ENCODE peak calls at places on chromosome 7, in six cellular contexts. K is heart left ventricle, T is suprapubic skin, A is stomach, F is tibial nerve, W is uterus. X is an unnamed sample.
A peak's percentile ranks its signal among the peaks of the same experiment; 100 is the strongest.

GRCh38 chr7:57404343-57404966 is 45.5 kb upstream of the ZNF716 start:
- DNase-seq in T (peak; percentile 64), F (no peak), W (peak; percentile 70), K (peak; percentile 74), A (no peak), X (peak; percentile 27)

GRCh38 chr7:44275829-44276570 is 49.4 kb downstream of the CAMK2B start:
- DNase-seq in W (no peak), F (no peak), T (no peak), A (no peak), K (no peak), X (no peak)

GRCh38 chr7:1811850-1812692 is 142.0 kb downstream of the ELFN1 start:
- DNase-seq in W (no peak), A (peak; percentile 28), F (no peak), T (no peak), K (no peak), X (no peak)

GRCh38 chr7:109136893-109137292 is 567.2 kb downstream of the DNAJB9 start:
- DNase-seq in A (no peak), F (no peak), K (no peak), W (no peak), T (no peak), X (no peak)

GRCh38 chr7:84469034-84469433 is 274.4 kb upstream of the SEMA3A start:
- DNase-seq in W (no peak), F (no peak), A (no peak), T (no peak), K (no peak), X (no peak)

GRCh38 chr7:47672267-47672920 is 90.5 kb upstream of the TNS3 start:
- DNase-seq in A (no peak), F (no peak), W (no peak), K (no peak), T (no peak), X (no peak)

GRCh38 chr7:64869121-64869725 is 33.9 kb upstream of the ZNF273 start:
- DNase-seq in T (no peak), A (peak; percentile 10), K (no peak), F (peak; percentile 1), W (no peak), X (no peak)

GRCh38 chr7:47581442-47581820 is 480 bp downstream of the TNS3 start:
- DNase-seq in W (no peak), T (no peak), F (no peak), A (peak; percentile 49), K (no peak), X (no peak)

GRCh38 chr7:102994567-102994966 is 80.0 kb downstream of the FBXL13 start:
- DNase-seq in K (no peak), F (no peak), T (no peak), A (no peak), W (no peak), X (no peak)

GRCh38 chr7:2096692-2097380 is 135.9 kb downstream of the MAD1L1 start:
- DNase-seq in W (no peak), A (no peak), T (no peak), K (no peak), F (no peak), X (no peak)

GRCh38 chr7:44891372-44891771 is 6.0 kb upstream of the PURB start:
- DNase-seq in W (no peak), F (no peak), K (no peak), A (no peak), T (no peak), X (no peak)

GRCh38 chr7:80060218-80060806 is 74.3 kb upstream of the GNAI1 start:
- DNase-seq in W (no peak), T (no peak), K (no peak), A (no peak), F (no peak), X (no peak)

GRCh38 chr7:6273380-6273837 is 985 bp upstream of the CYTH3 start:
- DNase-seq in F (no peak), T (no peak), K (no peak), A (no peak), W (peak; percentile 40), X (no peak)

GRCh38 chr7:134514106-134514505 is 13.3 kb upstream of the AKR1B10 start:
- DNase-seq in F (no peak), T (no peak), W (no peak), K (no peak), A (no peak), X (no peak)

GRCh38 chr7:18866359-18867036 is 250.9 kb downstream of the TWIST1 start:
- DNase-seq in F (peak; percentile 96), A (no peak), K (peak; percentile 77), T (peak; percentile 89), W (peak; percentile 54), X (peak; percentile 33)

GRCh38 chr7:98418636-98419315 is 17.9 kb upstream of the BAIAP2L1 start:
- DNase-seq in A (peak; percentile 84), F (no peak), K (no peak), T (no peak), W (no peak), X (no peak)

GRCh38 chr7:42480304-42480665 is 243.3 kb upstream of the GLI3 start:
- DNase-seq in F (peak; percentile 62), T (no peak), K (no peak), A (no peak), W (no peak), X (no peak)

GRCh38 chr7:93332172-93332571 is 100.0 kb downstream of the VPS50 start:
- DNase-seq in T (no peak), K (no peak), A (no peak), W (no peak), F (no peak), X (no peak)

GRCh38 chr7:127940365-127941160 is 90.7 kb downstream of the LRRC4 start:
- DNase-seq in T (no peak), W (no peak), K (no peak), A (no peak), F (no peak), X (no peak)

GRCh38 chr7:140003913-140004382 is 58.8 kb downstream of the PARP12 start:
- DNase-seq in A (peak; percentile 43), K (no peak), W (no peak), F (peak; percentile 52), T (no peak), X (no peak)

GRCh38 chr7:142563470-142563869 is 185.8 kb upstream of the PRSS1 start:
- DNase-seq in W (no peak), A (no peak), K (no peak), F (no peak), T (no peak), X (no peak)

GRCh38 chr7:124152859-124153692 is 120.2 kb upstream of the TMEM229A start:
- DNase-seq in F (no peak), A (no peak), W (no peak), T (no peak), K (no peak), X (no peak)

GRCh38 chr7:121078701-121079227 is 90.3 kb downstream of the CPED1 start:
- DNase-seq in K (no peak), W (no peak), T (no peak), A (no peak), F (no peak), X (no peak)
- H3K4me1 ChIP-seq in K (peaks cover 24% of the 10 kb centered on the region), W (peaks cover 10% of the 10 kb centered on the region), T (no peaks in the 10 kb centered on the region), A (no peaks in the 10 kb centered on the region), F (no peaks in the 10 kb centered on the region), X (no peaks in the 10 kb centered on the region)

DNA sequence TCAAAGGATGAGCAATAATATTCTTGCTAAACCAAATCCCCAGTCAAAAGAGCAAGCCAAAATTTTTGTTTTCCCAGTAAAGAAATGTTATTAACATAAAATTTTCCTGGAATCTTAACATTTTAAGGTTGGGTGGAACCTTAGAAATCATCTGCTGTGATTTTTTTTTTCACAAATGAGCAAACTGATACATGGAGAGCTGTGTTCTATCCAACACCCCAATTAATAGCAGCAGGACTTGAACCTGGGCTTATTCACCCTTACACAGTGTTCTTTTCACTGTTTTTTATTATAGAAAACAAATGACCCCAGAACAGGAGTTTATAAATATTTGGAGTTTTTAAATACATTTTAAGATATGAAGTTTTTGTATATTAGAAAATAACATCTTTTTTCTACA is 185.3 kb upstream of the VIPR2 start:
- DNase-seq in T (no peak), K (no peak), A (no peak), W (no peak), F (no peak), X (no peak)
- H3K9me3 ChIP-seq in T (peaks cover 6% of the 10 kb centered on the region), K (peaks cover 29% of the 10 kb centered on the region), A (peaks cover 34% of the 10 kb centered on the region), W (peaks cover 11% of the 10 kb centered on the region), F (no peaks in the 10 kb centered on the region), X (peaks cover 23% of the 10 kb centered on the region)

DNA sequence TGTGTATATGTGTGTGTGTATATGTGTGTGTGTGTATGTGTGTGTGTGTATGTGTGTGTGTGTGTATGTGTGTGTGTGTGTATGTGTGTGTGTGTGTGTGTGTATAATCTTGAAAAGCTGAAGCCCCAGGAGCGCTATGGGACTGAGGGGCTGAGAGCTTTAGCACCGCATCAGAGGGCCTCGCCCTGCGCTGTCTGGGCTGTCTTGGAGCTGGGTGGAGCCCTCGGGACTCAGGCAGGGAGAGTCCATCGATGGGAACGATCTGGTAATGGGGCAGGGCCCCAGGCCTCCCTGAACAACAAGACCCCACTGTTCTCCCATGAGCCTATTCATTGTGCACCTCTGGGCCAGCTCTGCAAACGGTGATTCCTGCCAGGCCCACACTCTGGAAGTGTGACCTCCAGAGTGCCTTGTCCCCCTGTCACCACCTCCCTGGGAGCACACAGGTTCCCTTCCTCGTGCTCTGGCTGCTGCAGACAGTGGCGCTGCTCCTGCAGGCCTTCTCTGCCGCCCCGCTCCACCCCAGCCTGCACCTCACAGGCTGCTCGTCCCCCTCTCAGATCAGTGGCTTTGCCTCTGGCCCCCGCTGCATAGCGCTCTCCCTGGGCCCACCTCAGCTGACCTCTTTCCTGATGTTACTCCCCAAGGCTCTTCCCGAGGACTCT is 542.3 kb upstream of the FOXK1 start:
- DNase-seq in F (no peak), A (no peak), W (no peak), T (no peak), K (no peak), X (no peak)
- TF ChIP-seq POLR2A in F (no peak), A (no peak), W (no peak), T (no peak), K (no peak), X (no peak)

GRCh38 chr7:111400088-111400487 is 162.2 kb downstream of the IMMP2L start:
- DNase-seq in K (no peak), F (no peak), T (no peak), W (no peak), A (no peak), X (no peak)
- H3K4me1 ChIP-seq in K (no peaks in the 10 kb centered on the region), F (no peaks in the 10 kb centered on the region), T (no peaks in the 10 kb centered on the region), W (no peaks in the 10 kb centered on the region), A (no peaks in the 10 kb centered on the region), X (no peaks in the 10 kb centered on the region)

GRCh38 chr7:126460664-126461063 is 792.1 kb downstream of the GRM8 start:
- DNase-seq in W (no peak), K (no peak), F (no peak), A (no peak), T (no peak), X (no peak)
- H3K9me3 ChIP-seq in W (no peaks in the 10 kb centered on the region), K (no peaks in the 10 kb centered on the region), F (no peaks in the 10 kb centered on the region), A (no peaks in the 10 kb centered on the region), T (no peaks in the 10 kb centered on the region), X (no peaks in the 10 kb centered on the region)

GRCh38 chr7:99975782-99976521 is at the start of gene AZGP1:
- DNase-seq in F (no peak), A (peak; percentile 59), K (peak; percentile 48), T (no peak), W (no peak), X (peak; percentile 84)
- TF ChIP-seq POLR2A in F (peak; percentile 61), A (no peak), K (no peak), T (no peak), W (no peak), X (no peak)

GRCh38 chr7:116280803-116281202 is 70.5 kb downstream of the TES start:
- DNase-seq in K (no peak), T (no peak), A (no peak), W (no peak), F (no peak), X (no peak)
- H3K4me1 ChIP-seq in K (peaks cover 8% of the 10 kb centered on the region), T (no peaks in the 10 kb centered on the region), A (no peaks in the 10 kb centered on the region), W (no peaks in the 10 kb centered on the region), F (no peaks in the 10 kb centered on the region), X (no peaks in the 10 kb centered on the region)

X was measured in breast epithelium.